ENCODE peak calls at places on chromosomes 6 and 20, in nine cellular contexts. T is CD4-positive, alpha-beta T cell; C is tibial artery; G is WTC11; D is endothelial cell; L is HFFc6; Q is GM13976; B is mesothelial cell of epicardium; M is IMR-90. O is an unnamed sample.

GRCh38 chr6:149484733-149485700 is at the start of gene ZC3H12D:
- DNase-seq in Q (peak; percentile 60), L (peak; percentile 26), C (peak; percentile 51), B (no peak), M (peak; percentile 33), T (peak; percentile 77), D (no peak), G (no peak), O (no peak)

GRCh38 chr20:41872986-41873385 is 254.8 kb upstream of the CHD6 start:
- DNase-seq in T (no peak), D (no peak), L (no peak), G (no peak), C (no peak), M (no peak), B (no peak), Q (no peak), O (no peak)

GRCh38 chr20:1002682-1003561 is 811 bp upstream of the RSPO4 start:
- DNase-seq in B (no peak), G (no peak), C (no peak), L (no peak), M (no peak), D (peak; percentile 18), T (no peak), Q (no peak), O (peak; percentile 40)

GRCh38 chr6:123091091-123091895 is 95.3 kb downstream of the CLVS2 start:
- DNase-seq in Q (no peak), M (no peak), L (no peak), T (no peak), D (no peak), C (no peak), B (no peak), G (no peak), O (no peak)

GRCh38 chr6:106702046-106702445 is 72.7 kb downstream of the QRSL1 start:
- DNase-seq in Q (no peak), G (no peak), B (no peak), C (no peak), L (no peak), D (no peak), M (no peak), T (no peak), O (no peak)

GRCh38 chr6:36765190-36765941 is 67.7 kb downstream of the RAB44 start:
- DNase-seq in C (no peak), T (no peak), M (no peak), B (no peak), G (no peak), D (no peak), Q (no peak), L (no peak), O (peak; percentile 40)

GRCh38 chr6:27205375-27206278 is 41.9 kb upstream of the PRSS16 start:
- DNase-seq in B (no peak), L (no peak), Q (peak; percentile 56), G (peak; percentile 20), D (no peak), T (no peak), M (peak; percentile 24), C (no peak), O (no peak)

GRCh38 chr6:77440206-77440976 is 22.9 kb downstream of the HTR1B start:
- DNase-seq in L (no peak), Q (no peak), M (peak; percentile 94), B (no peak), G (no peak), D (no peak), T (no peak), C (no peak), O (no peak)

GRCh38 chr6:10271982-10272381 is 142.9 kb downstream of the TFAP2A start:
- DNase-seq in T (no peak), L (no peak), G (no peak), C (no peak), Q (no peak), M (no peak), D (no peak), B (no peak), O (no peak)
- TF ChIP-seq CTCF in T (no peak), L (no peak), G (no peak), C (no peak), Q (no peak), M (no peak), D (no peak), B (no peak), O (no peak)

DNA sequence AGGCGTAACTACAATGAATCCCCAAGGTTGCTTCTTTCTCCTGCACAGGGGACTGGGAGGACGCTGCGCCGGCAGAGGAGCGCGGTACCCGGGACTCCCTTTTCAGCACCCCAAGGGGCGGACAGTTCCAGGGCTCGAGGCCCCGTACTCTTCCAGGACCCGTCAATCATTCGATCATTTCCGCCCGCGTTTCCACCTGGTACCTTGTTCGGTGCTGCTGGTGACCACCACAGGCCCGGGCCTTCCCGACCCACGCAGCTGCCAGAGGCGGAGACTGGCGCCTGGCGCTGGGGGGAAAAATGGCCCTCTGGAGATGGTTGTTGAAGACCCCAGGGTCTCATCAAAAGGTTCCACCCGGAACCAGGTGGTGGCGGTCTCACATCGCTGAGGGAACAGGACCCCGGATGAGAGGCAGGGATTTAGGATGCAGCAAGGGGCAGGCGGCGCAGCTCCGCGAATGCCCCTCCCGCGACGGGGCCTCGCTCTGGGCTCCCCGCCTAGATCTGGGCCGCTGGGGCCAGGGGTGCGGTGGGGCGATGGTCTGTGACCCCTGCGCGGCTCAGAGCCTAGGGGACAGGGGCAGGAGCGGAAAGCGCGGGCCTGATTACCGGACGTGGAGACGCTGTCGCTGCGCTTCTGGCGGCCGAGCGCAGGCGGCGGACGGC is 744 bp downstream of the VSX1 start:
- DNase-seq in M (no peak), D (peak; percentile 71), B (no peak), L (no peak), T (no peak), Q (peak; percentile 56), C (no peak), G (peak; percentile 87), O (peak; percentile 60)
- TF ChIP-seq CTCF in M (no peak), D (no peak), B (no peak), L (no peak), T (no peak), Q (no peak), C (no peak), G (no peak), O (no peak)

GRCh38 chr6:108623995-108624394 is 63.3 kb downstream of the FOXO3 start:
- DNase-seq in Q (no peak), C (no peak), G (no peak), M (no peak), B (no peak), D (no peak), L (no peak), T (no peak), O (no peak)

GRCh38 chr6:108619431-108620197 is 58.9 kb downstream of the FOXO3 start:
- DNase-seq in T (no peak), D (no peak), G (no peak), C (no peak), Q (no peak), L (peak; percentile 4), B (no peak), M (peak; percentile 54), O (no peak)

GRCh38 chr6:108626777-108627176 is 66.1 kb downstream of the FOXO3 start:
- DNase-seq in M (no peak), B (no peak), T (no peak), G (no peak), L (no peak), Q (no peak), C (no peak), D (no peak), O (no peak)

GRCh38 chr6:108621117-108621516 is 60.4 kb downstream of the FOXO3 start:
- DNase-seq in G (no peak), L (peak; percentile 95), T (no peak), D (no peak), M (peak; percentile 90), C (peak; percentile 71), B (no peak), Q (no peak), O (no peak)

DNA sequence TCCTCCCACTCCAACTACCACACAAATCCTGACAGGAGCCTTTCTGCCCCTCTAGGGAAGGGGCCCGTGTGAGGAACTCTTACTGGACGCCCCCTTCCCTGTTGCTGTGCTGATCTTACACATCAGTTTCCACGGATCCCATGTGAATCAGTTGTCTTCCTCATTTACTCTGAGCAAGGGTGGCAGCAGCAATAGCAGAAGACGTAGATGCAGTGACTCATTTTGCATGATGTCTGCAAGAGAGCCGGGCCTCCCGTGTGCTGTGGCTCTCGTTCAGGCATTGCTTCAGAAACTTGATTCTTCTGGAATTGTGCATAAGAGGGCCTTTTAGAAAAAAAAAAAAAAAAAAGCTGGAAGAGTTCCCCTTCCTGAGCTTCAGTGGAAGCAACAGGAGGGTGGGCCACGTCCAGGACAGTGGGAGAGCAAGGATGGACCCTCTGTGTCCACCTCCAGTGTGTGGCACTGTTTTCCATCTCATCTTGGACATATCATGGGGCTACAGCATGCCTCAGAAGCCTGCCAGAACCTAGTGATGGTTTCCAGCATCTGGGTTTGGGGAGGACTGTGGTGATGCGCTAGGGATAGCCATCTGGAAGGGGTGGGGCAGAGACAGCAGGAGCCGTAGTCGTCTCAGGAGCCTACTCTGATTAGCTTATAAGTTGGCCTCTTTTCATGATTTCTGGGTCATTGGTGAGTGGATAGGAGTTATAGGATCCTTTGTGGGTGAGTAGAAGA is 62.1 kb downstream of the FOXO3 start:
- DNase-seq in B (no peak), D (no peak), Q (no peak), C (peak; percentile 77), L (peak; percentile 89), G (no peak), T (no peak), M (peak; percentile 98), O (no peak)
- TF ChIP-seq CTCF in B (no peak), D (no peak), Q (no peak), C (no peak), L (peak; percentile 46), G (no peak), T (no peak), M (peak; percentile 1), O (no peak)

GRCh38 chr20:14453259-14453658 is 115.8 kb upstream of the FLRT3 start:
- DNase-seq in C (no peak), Q (no peak), B (no peak), L (no peak), D (no peak), G (no peak), M (no peak), T (no peak), O (no peak)
- TF ChIP-seq CTCF in C (no peak), Q (no peak), B (no peak), L (no peak), D (no peak), G (no peak), M (no peak), T (no peak), O (no peak)

DNA sequence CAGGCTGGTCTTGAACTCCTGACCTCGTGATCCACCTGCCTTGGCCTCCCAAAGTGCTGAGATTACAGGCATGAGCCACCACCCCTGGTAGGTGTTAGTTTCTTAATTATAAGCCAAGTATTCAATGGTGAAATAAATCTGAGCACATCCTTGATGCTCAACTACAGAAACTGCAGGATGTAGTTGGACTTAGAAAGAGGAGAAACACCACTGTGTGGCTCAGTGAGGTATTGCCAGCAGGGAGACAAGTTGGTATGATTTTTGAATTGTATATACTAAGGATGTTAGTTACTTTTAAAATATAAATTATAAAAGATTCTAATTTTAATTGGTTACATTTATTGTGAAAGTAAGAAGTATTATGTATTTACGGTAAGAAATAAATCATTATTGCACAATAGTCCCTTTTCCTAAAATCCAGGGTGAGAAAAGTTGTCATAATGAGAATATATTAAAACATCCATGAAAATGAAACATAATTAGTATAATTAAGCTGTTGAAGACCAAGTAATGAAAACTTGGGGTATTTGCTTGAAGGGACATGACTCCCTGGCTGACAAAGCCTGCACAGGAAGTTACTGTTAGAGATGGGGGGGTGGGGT is 17.6 kb downstream of the SLC18B1 start:
- DNase-seq in D (no peak), L (peak; percentile 9), G (no peak), T (no peak), C (no peak), M (peak; percentile 63), Q (no peak), B (no peak), O (no peak)
- TF ChIP-seq CTCF in D (peak; percentile 29), L (peak; percentile 73), G (no peak), T (peak; percentile 5), C (peak; percentile 15), M (peak; percentile 62), Q (peak; percentile 32), B (no peak), O (no peak)

O was measured in glutamatergic neuron.